ENCODE peak calls at places on chromosomes 2 and 18, in seven cellular contexts. Q, T, F, R, S, Z and X are unnamed samples.

GRCh38 chr2:240239325-240239724 is 98.9 kb upstream of the OTOS start:
- DNase-seq in Q (no peak), T (no peak), F (no peak), R (no peak), S (no peak), Z (no peak), X (no peak)

GRCh38 chr2:172096661-172097547 is 5.8 kb downstream of the DLX2 start:
- DNase-seq in Q (no peak), T (peak), F (peak), R (peak), S (no peak), Z (no peak), X (no peak)

GRCh38 chr2:9149726-9150567 is 56.7 kb upstream of the ASAP2 start:
- DNase-seq in Q (no peak), T (no peak), F (no peak), R (no peak), S (no peak), Z (no peak), X (no peak)

GRCh38 chr2:5691659-5692529 is at the start of gene SOX11:
- DNase-seq in Q (no peak), T (peak), F (peak), R (peak), S (peak), Z (peak), X (peak)

GRCh38 chr18:11393486-11393885 is 215.9 kb upstream of the SLC35G4 start:
- DNase-seq in Q (no peak), T (no peak), F (no peak), R (no peak), S (no peak), Z (no peak), X (no peak)

GRCh38 chr2:201964631-201965206 is 68.9 kb upstream of the FZD7 start:
- DNase-seq in Q (no peak), T (no peak), F (no peak), R (peak), S (no peak), Z (no peak), X (no peak)

GRCh38 chr2:20073462-20073861 is 22.0 kb upstream of the LAPTM4A start:
- DNase-seq in Q (no peak), T (no peak), F (no peak), R (no peak), S (no peak), Z (no peak), X (no peak)

GRCh38 chr2:64277101-64277849 is 133.1 kb upstream of the PELI1 start:
- DNase-seq in Q (no peak), T (no peak), F (no peak), R (peak), S (no peak), Z (peak), X (no peak)

GRCh38 chr18:35851286-35851967 is 121.1 kb upstream of the RMP24 start:
- DNase-seq in Q (no peak), T (no peak), F (no peak), R (no peak), S (no peak), Z (peak), X (no peak)

GRCh38 chr18:39523281-39523680 is 1957.7 kb upstream of the CELF4 start:
- DNase-seq in Q (no peak), T (peak), F (no peak), R (peak), S (no peak), Z (no peak), X (no peak)

GRCh38 chr2:42372801-42373200 is 11.8 kb upstream of the COX7A2L start:
- DNase-seq in Q (no peak), T (no peak), F (no peak), R (no peak), S (no peak), Z (no peak), X (no peak)

GRCh38 chr2:197675711-197676188 is 363 bp upstream of the RFTN2 start:
- DNase-seq in Q (no peak), T (peak), F (peak), R (peak), S (no peak), Z (peak), X (peak)

GRCh38 chr2:57330447-57330846 is 716.2 kb upstream of the VRK2 start:
- DNase-seq in Q (no peak), T (no peak), F (no peak), R (peak), S (no peak), Z (no peak), X (no peak)

GRCh38 chr2:237210297-237210696 is 124.6 kb downstream of the COPS8 start:
- DNase-seq in Q (no peak), T (no peak), F (no peak), R (no peak), S (no peak), Z (no peak), X (no peak)

GRCh38 chr18:44801796-44802195 is 121.1 kb downstream of the SETBP1 start:
- DNase-seq in Q (no peak), T (no peak), F (no peak), R (no peak), S (no peak), Z (no peak), X (no peak)

GRCh38 chr2:183359867-183360266 is 235.6 kb downstream of the NUP35 start:
- DNase-seq in Q (no peak), T (no peak), F (no peak), R (peak), S (no peak), Z (no peak), X (no peak)
- TF ChIP-seq CTCF in Q (no peak), T (peak), F (peak), R (peak), S (peak), Z (peak), X (no peak)

DNA sequence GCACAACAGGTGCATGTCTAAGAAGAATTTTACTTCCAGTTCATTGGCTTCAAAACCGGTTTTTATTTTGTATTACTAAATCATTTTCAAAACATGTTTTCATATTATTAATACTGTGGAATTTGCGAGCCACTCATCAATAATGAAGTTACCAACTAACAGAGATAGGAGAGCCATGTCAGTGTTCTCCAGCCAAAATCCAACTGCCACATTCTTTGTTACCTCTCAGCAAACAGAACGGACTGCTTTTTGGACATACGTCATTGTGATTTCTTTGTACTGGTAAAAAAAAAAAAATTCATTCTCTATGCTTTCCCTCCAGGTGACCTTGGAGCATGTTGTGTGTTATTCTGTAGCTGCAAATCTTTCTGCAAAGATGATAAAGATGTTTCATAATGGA is 414.2 kb upstream of the MMADHC start:
- DNase-seq in Q (no peak), T (no peak), F (no peak), R (no peak), S (no peak), Z (no peak), X (no peak)
- TF ChIP-seq CTCF in Q (no peak), T (no peak), F (no peak), R (no peak), S (no peak), Z (no peak), X (no peak)

GRCh38 chr18:30687501-30687900 is 355.0 kb downstream of the DSC3 start:
- DNase-seq in Q (no peak), T (no peak), F (no peak), R (no peak), S (no peak), Z (no peak), X (no peak)

GRCh38 chr18:30679285-30679930 is 363.1 kb downstream of the DSC3 start:
- DNase-seq in Q (no peak), T (no peak), F (no peak), R (no peak), S (no peak), Z (no peak), X (no peak)

GRCh38 chr18:30684825-30685481 is 357.6 kb downstream of the DSC3 start:
- DNase-seq in Q (no peak), T (no peak), F (no peak), R (no peak), S (no peak), Z (peak), X (no peak)

GRCh38 chr18:30682667-30683066 is 359.9 kb downstream of the DSC3 start:
- DNase-seq in Q (no peak), T (no peak), F (no peak), R (peak), S (no peak), Z (no peak), X (no peak)

GRCh38 chr18:30683836-30684235 is 358.7 kb downstream of the DSC3 start:
- DNase-seq in Q (no peak), T (no peak), F (no peak), R (no peak), S (no peak), Z (no peak), X (no peak)
- TF ChIP-seq CTCF in Q (no peak), T (no peak), F (no peak), R (no peak), S (no peak), Z (no peak), X (no peak)

GRCh38 chr2:27409321-27410073 is at the start of gene PPM1G:
- DNase-seq in Q (peak), T (peak), F (peak), R (peak), S (peak), Z (peak), X (peak)
- TF ChIP-seq CTCF in Q (no peak), T (no peak), F (no peak), R (no peak), S (no peak), Z (no peak), X (no peak)

GRCh38 chr2:75466708-75467311 is 93.9 kb downstream of the EVA1A start:
- DNase-seq in Q (no peak), T (peak), F (peak), R (peak), S (no peak), Z (peak), X (peak)
- TF ChIP-seq CTCF in Q (peak), T (peak), F (peak), R (peak), S (peak), Z (peak), X (peak)

GRCh38 chr2:54538537-54538936 is 82.4 kb downstream of the SPTBN1 start:
- DNase-seq in Q (no peak), T (no peak), F (no peak), R (no peak), S (no peak), Z (no peak), X (no peak)
- TF ChIP-seq CTCF in Q (no peak), T (no peak), F (no peak), R (no peak), S (no peak), Z (no peak), X (no peak)

GRCh38 chr2:151691621-151692020 is 42.7 kb downstream of the NEB start:
- DNase-seq in Q (no peak), T (no peak), F (no peak), R (no peak), S (no peak), Z (no peak), X (no peak)
- TF ChIP-seq CTCF in Q (no peak), T (no peak), F (no peak), R (no peak), S (no peak), Z (no peak), X (no peak)

GRCh38 chr2:153287109-153287801 is 191.3 kb downstream of the RPRM start:
- DNase-seq in Q (no peak), T (peak), F (peak), R (no peak), S (no peak), Z (peak), X (peak)
- TF ChIP-seq CTCF in Q (no peak), T (peak), F (peak), R (peak), S (no peak), Z (peak), X (peak)

GRCh38 chr2:236033462-236033861 is 134.7 kb downstream of the GBX2 start:
- DNase-seq in Q (no peak), T (no peak), F (no peak), R (no peak), S (no peak), Z (no peak), X (no peak)

GRCh38 chr2:236038096-236038495 is 130.1 kb downstream of the GBX2 start:
- DNase-seq in Q (no peak), T (no peak), F (no peak), R (no peak), S (no peak), Z (no peak), X (no peak)

GRCh38 chr2:236040600-236041328 is 127.4 kb downstream of the GBX2 start:
- DNase-seq in Q (no peak), T (no peak), F (no peak), R (no peak), S (no peak), Z (no peak), X (no peak)

GRCh38 chr2:236036045-236036444 is 132.1 kb downstream of the GBX2 start:
- DNase-seq in Q (no peak), T (no peak), F (no peak), R (no peak), S (no peak), Z (no peak), X (no peak)

DNA sequence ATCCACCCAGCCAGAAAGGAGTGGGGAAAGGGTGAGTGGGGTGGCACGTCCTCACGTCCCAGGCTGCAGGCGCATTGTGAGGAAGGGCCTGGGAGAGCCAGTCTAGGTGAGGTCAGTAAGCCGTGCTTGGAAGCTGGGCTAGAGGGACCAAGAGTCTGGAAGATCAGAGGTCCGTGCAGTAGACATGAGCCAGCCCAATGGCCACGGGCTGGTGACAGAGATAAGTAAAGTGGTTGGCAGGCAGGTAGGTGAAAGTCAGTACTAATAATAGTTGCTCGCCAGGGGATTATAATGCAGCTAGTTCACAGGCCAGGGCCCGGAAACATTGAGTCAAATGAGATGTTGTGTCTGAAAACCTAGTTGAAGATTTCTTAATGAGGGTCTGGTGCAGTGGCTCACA is 133.2 kb downstream of the GBX2 start:
- DNase-seq in Q (no peak), T (no peak), F (no peak), R (no peak), S (no peak), Z (no peak), X (no peak)
- TF ChIP-seq CTCF in Q (no peak), T (no peak), F (no peak), R (no peak), S (no peak), Z (no peak), X (no peak)

GRCh38 chr18:28176933-28177827 is at the start of gene CDH2:
- DNase-seq in Q (peak), T (peak), F (peak), R (peak), S (no peak), Z (peak), X (peak)
- TF ChIP-seq CTCF in Q (no peak), T (peak), F (peak), R (peak), S (peak), Z (peak), X (peak)